ENCODE peak calls at places on chromosome 17, in eight cellular contexts. A is heart left ventricle, Q is small intestine, E is lung, R is ascending aorta, U is left lung, G is stomach, F is tibial nerve. S is an unnamed sample. For H3K4me1, the result is how much of the 10 kb centered on the place peaks cover.

GRCh38 chr17:7114241-7114874 is at the start of gene ASGR2:
- DNase-seq in A (no peak), Q (no peak), F (no peak), E (no peak), G (no peak), R (no peak), U (peak), S (no peak)

GRCh38 chr17:63595132-63595531 is 5.6 kb upstream of the TACO1 start:
- DNase-seq in Q (no peak), E (no peak), G (no peak), U (no peak), F (no peak), A (no peak), R (no peak), S (no peak)

GRCh38 chr17:45228121-45228941 is 6.6 kb downstream of the FMNL1 start:
- DNase-seq in F (no peak), R (no peak), A (peak), E (no peak), Q (no peak), G (no peak), U (peak), S (peak)

GRCh38 chr17:4806420-4806769 is 557 bp upstream of the PLD2 start:
- DNase-seq in G (no peak), E (no peak), U (no peak), F (no peak), A (no peak), Q (peak), R (no peak), S (peak)

GRCh38 chr17:19454074-19454473 is 43.0 kb downstream of the RNF112 start:
- DNase-seq in E (no peak), Q (no peak), A (no peak), R (no peak), G (no peak), U (no peak), F (no peak), S (no peak)

GRCh38 chr17:8140413-8141029 is 11.7 kb downstream of the PER1 start:
- DNase-seq in Q (no peak), G (no peak), A (no peak), R (no peak), U (peak), E (no peak), F (no peak), S (no peak)

GRCh38 chr17:81254955-81255717 is 16.0 kb downstream of the NDUFAF8 start:
- DNase-seq in Q (peak), A (peak), R (no peak), E (peak), G (peak), U (peak), F (peak), S (peak)

GRCh38 chr17:22128723-22129122 is 436.4 kb downstream of the KCNJ18 start:
- DNase-seq in Q (no peak), G (no peak), R (no peak), E (no peak), A (no peak), U (no peak), F (no peak), S (no peak)

GRCh38 chr17:76485569-76485968 is 15.7 kb downstream of the RHBDF2 start:
- DNase-seq in F (no peak), E (no peak), R (peak), A (peak), U (no peak), Q (no peak), G (no peak), S (peak)

GRCh38 chr17:27494192-27495091 is 38.2 kb downstream of the KSR1 start:
- DNase-seq in A (peak), U (peak), R (peak), Q (peak), E (peak), F (peak), G (peak), S (peak)

GRCh38 chr17:5698959-5699358 is 114.7 kb upstream of the NLRP1 start:
- DNase-seq in A (no peak), R (no peak), Q (no peak), E (no peak), F (no peak), G (no peak), U (no peak), S (no peak)

GRCh38 chr17:251531-251930 is 70.1 kb upstream of the DOC2B start:
- DNase-seq in U (peak), A (peak), F (no peak), E (no peak), Q (no peak), G (no peak), R (no peak), S (peak)

GRCh38 chr17:40443988-40444899 is 994 bp downstream of the IGFBP4 start:
- DNase-seq in E (no peak), R (no peak), Q (no peak), G (no peak), A (no peak), U (no peak), F (no peak), S (peak)

GRCh38 chr17:73933871-73934270 is 269.6 kb upstream of the RPL38 start:
- DNase-seq in G (no peak), F (no peak), U (no peak), E (no peak), Q (no peak), R (no peak), A (no peak), S (no peak)

GRCh38 chr17:79752175-79752574 is 21.4 kb downstream of the ENPP7 start:
- DNase-seq in E (no peak), U (peak), Q (no peak), R (no peak), A (no peak), G (no peak), F (no peak), S (no peak)

GRCh38 chr17:27800522-27800921 is at the start of gene NOS2:
- DNase-seq in E (no peak), Q (peak), R (no peak), A (no peak), G (no peak), F (no peak), U (no peak), S (peak)

GRCh38 chr17:41496803-41497484 is 7.2 kb upstream of the KRT36 start:
- DNase-seq in E (peak), F (no peak), G (peak), R (peak), U (peak), A (peak), Q (peak), S (peak)

GRCh38 chr17:37273419-37274051 is 102.2 kb upstream of the C17orf78 start:
- DNase-seq in Q (peak), G (no peak), U (no peak), F (no peak), A (no peak), E (no peak), R (no peak), S (no peak)

GRCh38 chr17:32936894-32937500 is 9.0 kb downstream of the TMEM98 start:
- DNase-seq in E (peak), Q (peak), U (peak), R (no peak), A (peak), G (peak), F (peak), S (peak)

GRCh38 chr17:64020068-64020766 is at the start of gene ICAM2:
- DNase-seq in A (peak), U (no peak), G (peak), R (no peak), F (no peak), Q (peak), E (no peak), S (peak)

GRCh38 chr17:1108810-1109605 is 70.8 kb downstream of the ABR start:
- DNase-seq in Q (peak), G (peak), F (no peak), A (peak), E (no peak), R (no peak), U (peak), S (peak)

GRCh38 chr17:40922239-40922638 is 15.2 kb downstream of the KRT23 start:
- DNase-seq in R (peak), Q (no peak), G (peak), A (peak), U (no peak), E (peak), F (peak), S (no peak)

GRCh38 chr17:20234266-20234665 is 225.1 kb downstream of the SPECC1 start:
- DNase-seq in A (no peak), G (no peak), R (no peak), F (no peak), U (no peak), E (no peak), Q (no peak), S (no peak)

DNA sequence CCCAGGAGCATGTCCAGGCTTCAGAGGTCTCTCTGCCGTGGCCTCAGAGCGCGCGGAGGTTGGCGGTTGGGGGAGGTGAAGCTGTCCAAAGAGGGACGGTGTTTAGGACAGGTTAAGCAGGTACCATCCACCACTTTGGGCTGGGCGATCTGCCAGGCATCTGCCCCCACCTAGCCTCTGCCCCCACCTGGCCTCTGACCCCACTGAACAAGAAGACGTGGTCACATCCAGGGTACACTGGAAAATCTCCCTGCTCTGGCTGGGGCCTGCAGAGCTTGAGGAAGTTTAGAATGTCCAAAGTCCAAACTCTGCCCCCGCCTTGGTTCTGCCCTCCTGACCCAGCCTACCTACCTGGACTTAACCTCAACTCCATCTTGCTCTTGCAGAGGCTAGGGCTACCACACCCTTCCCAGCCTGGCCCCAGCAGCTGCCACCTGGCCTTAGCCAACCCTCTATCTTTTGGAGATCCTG is 1.6 kb downstream of the ITGA3 start:
- DNase-seq in E (no peak), U (no peak), R (no peak), A (peak), G (peak), F (no peak), Q (peak), S (peak)
- H3K4me1 ChIP-seq in E (under half), U (half or more), R (under half), A (half or more), G (half or more), F (under half), Q (under half), S (half or more)

DNA sequence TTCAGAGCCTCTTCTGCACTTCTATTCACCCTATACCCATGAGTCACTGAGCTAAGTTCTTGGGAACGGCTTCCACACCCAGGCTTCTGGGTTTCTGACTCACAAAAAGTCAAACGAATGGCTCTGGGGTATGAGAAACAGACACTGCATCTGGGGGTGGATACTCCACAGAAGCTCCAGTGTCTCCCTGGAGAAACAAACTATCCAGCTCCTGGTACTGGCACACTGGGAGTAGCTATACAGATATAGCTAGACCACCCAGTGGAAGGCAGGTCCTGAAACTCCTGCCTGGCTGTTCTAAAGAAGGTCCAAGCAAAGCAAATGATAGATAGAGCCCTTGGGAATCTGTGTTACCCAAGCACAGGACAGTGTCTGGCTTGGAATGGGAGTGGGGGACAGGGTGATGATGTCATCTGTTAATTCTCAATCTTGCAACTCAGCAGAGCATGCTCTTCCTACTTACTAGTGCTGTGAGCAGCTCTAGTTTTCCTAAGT is 6.9 kb downstream of the MMP28 start:
- DNase-seq in F (no peak), R (no peak), E (no peak), G (no peak), A (no peak), Q (peak), U (no peak), S (no peak)
- H3K4me1 ChIP-seq in F (under half), R (under half), E (under half), G (under half), A (under half), Q (under half), U (under half), S (half or more)

GRCh38 chr17:35265071-35265470 is 22.2 kb downstream of the SLFN5 start:
- DNase-seq in Q (no peak), G (no peak), A (no peak), E (no peak), F (no peak), R (no peak), U (no peak), S (no peak)
- H3K4me1 ChIP-seq in Q (under half), G (under half), A (under half), E (under half), F (under half), R (under half), U (under half), S (under half)

DNA sequence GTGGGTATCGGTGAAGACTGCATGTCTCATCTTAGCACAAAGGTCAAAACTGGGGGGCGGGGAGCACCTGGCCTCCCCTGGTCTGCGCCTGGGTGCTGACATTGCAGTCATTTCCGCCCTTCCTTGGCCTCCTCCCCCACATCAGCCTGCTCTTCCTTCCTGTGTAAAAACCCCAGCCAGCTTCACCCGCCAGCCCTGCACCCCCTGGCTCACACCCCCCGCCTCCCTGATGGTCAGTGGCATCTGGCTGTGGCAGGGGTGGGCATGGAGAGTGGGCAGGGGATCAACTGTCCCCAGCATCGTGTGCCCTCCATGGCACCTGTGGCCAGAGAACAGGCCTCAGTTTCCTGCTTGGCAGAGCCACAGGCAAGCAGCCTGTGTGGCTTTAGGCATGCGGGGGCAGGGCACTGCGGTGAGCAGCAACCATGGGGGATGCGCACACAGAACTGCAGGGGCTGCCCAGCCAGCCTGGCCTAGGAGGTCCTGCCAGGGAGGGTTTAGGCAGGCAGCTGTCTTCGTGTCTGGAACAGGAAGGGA is 26.5 kb upstream of the LASP1NB start:
- DNase-seq in Q (peak), G (peak), F (no peak), E (peak), R (no peak), U (peak), A (no peak), S (peak)
- H3K4me1 ChIP-seq in Q (under half), G (half or more), F (under half), E (half or more), R (under half), U (under half), A (half or more), S (under half)

GRCh38 chr17:51103451-51103850 is 17.2 kb downstream of the SPAG9 start:
- DNase-seq in E (peak), G (peak), F (no peak), U (no peak), A (no peak), Q (no peak), R (no peak), S (no peak)

GRCh38 chr17:51103050-51103449 is 17.6 kb downstream of the SPAG9 start:
- DNase-seq in Q (peak), A (no peak), U (no peak), E (no peak), F (no peak), R (no peak), G (no peak), S (no peak)

GRCh38 chr17:51097708-51098446 is 22.8 kb downstream of the SPAG9 start:
- DNase-seq in E (no peak), Q (peak), A (no peak), R (no peak), U (no peak), G (no peak), F (no peak), S (peak)
- H3K4me1 ChIP-seq in E (under half), Q (under half), A (under half), R (under half), U (under half), G (under half), F (under half), S (under half)

DNA sequence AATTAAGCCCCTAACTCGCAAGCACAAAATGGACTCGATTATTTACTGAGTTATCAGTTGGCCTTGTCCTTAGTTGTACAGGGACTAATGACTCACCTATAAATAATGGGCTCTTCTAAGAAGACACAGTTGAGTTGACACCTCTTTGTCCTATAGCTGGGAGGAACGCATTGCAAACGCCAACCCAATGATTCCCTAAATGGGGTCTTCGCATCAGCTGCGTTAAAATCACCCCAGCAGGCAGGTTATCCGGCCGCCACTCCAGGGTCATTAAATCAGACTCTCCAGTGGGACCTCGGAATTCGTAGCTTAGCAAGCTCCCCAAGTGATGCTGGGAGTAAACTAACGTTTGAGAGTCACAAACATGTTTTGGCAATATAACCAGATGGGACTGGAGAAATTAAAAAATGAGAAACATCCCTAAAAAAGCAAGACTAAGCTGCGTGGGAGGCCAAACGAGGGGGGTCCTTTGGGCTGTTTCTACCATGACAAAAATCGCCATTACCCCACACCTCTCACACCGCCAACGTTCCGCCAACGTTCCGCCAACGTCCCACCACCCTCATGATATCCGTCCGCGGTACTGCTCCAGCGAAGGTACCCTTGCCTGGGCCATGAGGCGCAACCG is 932 bp upstream of the NFE2L1 start:
- DNase-seq in F (no peak), R (no peak), E (no peak), A (no peak), Q (peak), U (no peak), G (no peak), S (no peak)
- H3K4me1 ChIP-seq in F (under half), R (under half), E (under half), A (under half), Q (under half), U (under half), G (under half), S (under half)